ENCODE peak calls at places on chromosomes 5 and 9, in four cellular contexts. One of them, this sample, is unnamed.

GRCh38 chr9:5712651-5713360 is 83.9 kb downstream of the RIC1 start:
- DNase-seq in aorta: no peak
- DNase-seq in iPS-NIHi11: no peak
- DNase-seq in activated CD4-positive, alpha-beta memory T cell treated with anti-CD3 and anti-CD28 coated beads, Interleukin-2, amount 10 ng/mL, durations not matched to agents 7 days and 5 days: no peak
- DNase-seq in this sample: no peak

GRCh38 chr9:135489188-135489918 is 9.8 kb downstream of the PPP1R26 start:
- DNase-seq in aorta: peak; percentile 50
- DNase-seq in activated CD4-positive, alpha-beta memory T cell treated with anti-CD3 and anti-CD28 coated beads, Interleukin-2, amount 10 ng/mL, durations not matched to agents 7 days and 5 days: no peak
- DNase-seq in iPS-NIHi11: no peak
- DNase-seq in this sample: no peak

GRCh38 chr9:131112374-131113159 is 12.8 kb upstream of the NUP214 start:
- DNase-seq in activated CD4-positive, alpha-beta memory T cell treated with anti-CD3 and anti-CD28 coated beads, Interleukin-2, amount 10 ng/mL, durations not matched to agents 7 days and 5 days: no peak
- DNase-seq in aorta: peak; percentile 72
- DNase-seq in iPS-NIHi11: no peak
- DNase-seq in this sample: no peak

GRCh38 chr9:110141118-110141797 is 66.7 kb downstream of the C9orf152 start:
- DNase-seq in activated CD4-positive, alpha-beta memory T cell treated with anti-CD3 and anti-CD28 coated beads, Interleukin-2, amount 10 ng/mL, durations not matched to agents 7 days and 5 days: no peak
- DNase-seq in iPS-NIHi11: no peak
- DNase-seq in aorta: peak; percentile 83
- DNase-seq in this sample: no peak

GRCh38 chr9:129570450-129571297 is 50.2 kb downstream of the C9orf50 start:
- DNase-seq in activated CD4-positive, alpha-beta memory T cell treated with anti-CD3 and anti-CD28 coated beads, Interleukin-2, amount 10 ng/mL, durations not matched to agents 7 days and 5 days: no peak
- DNase-seq in aorta: peak; percentile 91
- DNase-seq in iPS-NIHi11: peak; percentile 46
- DNase-seq in this sample: peak; percentile 83

GRCh38 chr5:13921573-13921972 is 22.9 kb downstream of the DNAH5 start:
- DNase-seq in activated CD4-positive, alpha-beta memory T cell treated with anti-CD3 and anti-CD28 coated beads, Interleukin-2, amount 10 ng/mL, durations not matched to agents 7 days and 5 days: no peak
- DNase-seq in iPS-NIHi11: peak; percentile 17
- DNase-seq in aorta: no peak
- DNase-seq in this sample: peak; percentile 70

GRCh38 chr5:73387630-73388370 is 60.8 kb downstream of the FOXD1 start:
- DNase-seq in iPS-NIHi11: no peak
- DNase-seq in activated CD4-positive, alpha-beta memory T cell treated with anti-CD3 and anti-CD28 coated beads, Interleukin-2, amount 10 ng/mL, durations not matched to agents 7 days and 5 days: peak; percentile 72
- DNase-seq in aorta: no peak
- DNase-seq in this sample: no peak

GRCh38 chr9:127930298-127931091 is at the start of gene PIP5KL1:
- DNase-seq in activated CD4-positive, alpha-beta memory T cell treated with anti-CD3 and anti-CD28 coated beads, Interleukin-2, amount 10 ng/mL, durations not matched to agents 7 days and 5 days: peak; percentile 78
- DNase-seq in aorta: peak; percentile 96
- DNase-seq in iPS-NIHi11: peak; percentile 97
- DNase-seq in this sample: peak; percentile 93

GRCh38 chr5:168472329-168472728 is 13.9 kb upstream of the RARS1 start:
- DNase-seq in iPS-NIHi11: no peak
- DNase-seq in aorta: no peak
- DNase-seq in activated CD4-positive, alpha-beta memory T cell treated with anti-CD3 and anti-CD28 coated beads, Interleukin-2, amount 10 ng/mL, durations not matched to agents 7 days and 5 days: no peak
- DNase-seq in this sample: peak; percentile 88

GRCh38 chr5:40480392-40480791 is 199.3 kb upstream of the PTGER4 start:
- DNase-seq in aorta: no peak
- DNase-seq in activated CD4-positive, alpha-beta memory T cell treated with anti-CD3 and anti-CD28 coated beads, Interleukin-2, amount 10 ng/mL, durations not matched to agents 7 days and 5 days: peak; percentile 62
- DNase-seq in iPS-NIHi11: no peak
- DNase-seq in this sample: no peak

GRCh38 chr9:93122721-93123221 is 11.3 kb downstream of the NINJ1 start:
- DNase-seq in aorta: peak; percentile 76
- DNase-seq in iPS-NIHi11: peak; percentile 6
- DNase-seq in activated CD4-positive, alpha-beta memory T cell treated with anti-CD3 and anti-CD28 coated beads, Interleukin-2, amount 10 ng/mL, durations not matched to agents 7 days and 5 days: no peak
- DNase-seq in this sample: peak; percentile 37

GRCh38 chr5:51326844-51327243 is 56.4 kb upstream of the ISL1 start:
- DNase-seq in iPS-NIHi11: peak; percentile 4
- DNase-seq in activated CD4-positive, alpha-beta memory T cell treated with anti-CD3 and anti-CD28 coated beads, Interleukin-2, amount 10 ng/mL, durations not matched to agents 7 days and 5 days: no peak
- DNase-seq in aorta: no peak
- DNase-seq in this sample: no peak

GRCh38 chr5:2265341-2265740 is 382.6 kb upstream of the IRX4 start:
- DNase-seq in iPS-NIHi11: no peak
- DNase-seq in aorta: no peak
- DNase-seq in activated CD4-positive, alpha-beta memory T cell treated with anti-CD3 and anti-CD28 coated beads, Interleukin-2, amount 10 ng/mL, durations not matched to agents 7 days and 5 days: no peak
- DNase-seq in this sample: no peak

GRCh38 chr5:111762895-111763294 is 5.9 kb upstream of the NREP start:
- DNase-seq in iPS-NIHi11: no peak
- DNase-seq in activated CD4-positive, alpha-beta memory T cell treated with anti-CD3 and anti-CD28 coated beads, Interleukin-2, amount 10 ng/mL, durations not matched to agents 7 days and 5 days: no peak
- DNase-seq in aorta: no peak
- DNase-seq in this sample: no peak

GRCh38 chr5:107268241-107268640 is 402.5 kb downstream of the EFNA5 start:
- DNase-seq in aorta: no peak
- DNase-seq in iPS-NIHi11: no peak
- DNase-seq in activated CD4-positive, alpha-beta memory T cell treated with anti-CD3 and anti-CD28 coated beads, Interleukin-2, amount 10 ng/mL, durations not matched to agents 7 days and 5 days: no peak
- DNase-seq in this sample: no peak

GRCh38 chr5:59760798-59761348 is 132.7 kb downstream of the PDE4D start:
- DNase-seq in aorta: no peak
- DNase-seq in iPS-NIHi11: no peak
- DNase-seq in activated CD4-positive, alpha-beta memory T cell treated with anti-CD3 and anti-CD28 coated beads, Interleukin-2, amount 10 ng/mL, durations not matched to agents 7 days and 5 days: no peak
- DNase-seq in this sample: no peak

GRCh38 chr9:120365386-120365785 is 214.6 kb downstream of the CDK5RAP2 start:
- DNase-seq in iPS-NIHi11: no peak
- DNase-seq in aorta: no peak
- DNase-seq in activated CD4-positive, alpha-beta memory T cell treated with anti-CD3 and anti-CD28 coated beads, Interleukin-2, amount 10 ng/mL, durations not matched to agents 7 days and 5 days: no peak
- DNase-seq in this sample: no peak

GRCh38 chr9:124037790-124038189 is 26.2 kb downstream of the LHX2 start:
- DNase-seq in activated CD4-positive, alpha-beta memory T cell treated with anti-CD3 and anti-CD28 coated beads, Interleukin-2, amount 10 ng/mL, durations not matched to agents 7 days and 5 days: no peak
- DNase-seq in aorta: no peak
- DNase-seq in iPS-NIHi11: no peak
- DNase-seq in this sample: peak; percentile 62